ENCODE peak calls at places on chromosome 10, in seven cellular contexts. One of them, this sample, is unnamed.

GRCh38 chr10:112288526-112288925 is 5.3 kb downstream of the TECTB start:
- DNase-seq in AG04450: no peak
- DNase-seq in adrenal gland: no peak
- DNase-seq in CD8-positive, alpha-beta T cell: no peak
- DNase-seq in BJ: no peak
- DNase-seq in Panc1: no peak
- DNase-seq in GM06990: no peak
- DNase-seq in this sample: no peak

GRCh38 chr10:66349726-66350125 is 576.1 kb upstream of the LRRTM3 start:
- DNase-seq in AG04450: no peak
- DNase-seq in adrenal gland: no peak
- DNase-seq in CD8-positive, alpha-beta T cell: no peak
- DNase-seq in BJ: no peak
- DNase-seq in Panc1: no peak
- DNase-seq in GM06990: no peak
- DNase-seq in this sample: no peak

GRCh38 chr10:105950410-105950809 is 1214.1 kb downstream of the SORCS1 start:
- DNase-seq in AG04450: no peak
- DNase-seq in adrenal gland: peak; percentile 64
- DNase-seq in CD8-positive, alpha-beta T cell: no peak
- DNase-seq in BJ: no peak
- DNase-seq in Panc1: no peak
- DNase-seq in GM06990: no peak
- DNase-seq in this sample: peak; percentile 66

GRCh38 chr10:132637477-132638129 is 100.0 kb downstream of the INPP5A start:
- DNase-seq in AG04450: peak; percentile 41
- DNase-seq in adrenal gland: peak; percentile 29
- DNase-seq in CD8-positive, alpha-beta T cell: no peak
- DNase-seq in BJ: no peak
- DNase-seq in Panc1: peak; percentile 56
- DNase-seq in GM06990: no peak
- DNase-seq in this sample: peak; percentile 59

GRCh38 chr10:125343118-125343752 is 182.9 kb upstream of the CTBP2 start:
- DNase-seq in AG04450: no peak
- DNase-seq in adrenal gland: peak; percentile 36
- DNase-seq in CD8-positive, alpha-beta T cell: no peak
- DNase-seq in BJ: no peak
- DNase-seq in Panc1: peak; percentile 10
- DNase-seq in GM06990: no peak
- DNase-seq in this sample: peak; percentile 10

GRCh38 chr10:3415878-3416605 is 243.5 kb upstream of the PITRM1 start:
- DNase-seq in AG04450: no peak
- DNase-seq in adrenal gland: no peak
- DNase-seq in CD8-positive, alpha-beta T cell: no peak
- DNase-seq in BJ: no peak
- DNase-seq in Panc1: no peak
- DNase-seq in GM06990: no peak
- DNase-seq in this sample: no peak

GRCh38 chr10:100143756-100144155 is 42.1 kb downstream of the ERLIN1 start:
- DNase-seq in AG04450: no peak
- DNase-seq in adrenal gland: no peak
- DNase-seq in CD8-positive, alpha-beta T cell: no peak
- DNase-seq in BJ: no peak
- DNase-seq in Panc1: no peak
- DNase-seq in GM06990: no peak
- DNase-seq in this sample: no peak

GRCh38 chr10:112952282-112952991 is 2.4 kb downstream of the TCF7L2 start:
- DNase-seq in AG04450: no peak
- DNase-seq in adrenal gland: peak; percentile 33
- DNase-seq in CD8-positive, alpha-beta T cell: no peak
- DNase-seq in BJ: no peak
- DNase-seq in Panc1: no peak
- DNase-seq in GM06990: no peak
- DNase-seq in this sample: no peak

GRCh38 chr10:7833210-7833609 is 14.9 kb downstream of the TAF3 start:
- DNase-seq in AG04450: no peak
- DNase-seq in adrenal gland: no peak
- DNase-seq in CD8-positive, alpha-beta T cell: no peak
- DNase-seq in BJ: no peak
- DNase-seq in Panc1: no peak
- DNase-seq in GM06990: no peak
- DNase-seq in this sample: no peak

GRCh38 chr10:68073631-68074403 is 1.3 kb downstream of the HERC4 start:
- DNase-seq in AG04450: no peak
- DNase-seq in adrenal gland: no peak
- DNase-seq in CD8-positive, alpha-beta T cell: no peak
- DNase-seq in BJ: no peak
- DNase-seq in Panc1: no peak
- DNase-seq in GM06990: no peak
- DNase-seq in this sample: peak; percentile 16

GRCh38 chr10:110498087-110498981 is 627 bp downstream of the DUSP5 start:
- DNase-seq in AG04450: no peak
- DNase-seq in adrenal gland: peak; percentile 77
- DNase-seq in CD8-positive, alpha-beta T cell: peak; percentile 56
- DNase-seq in BJ: no peak
- DNase-seq in Panc1: no peak
- DNase-seq in GM06990: peak; percentile 76
- DNase-seq in this sample: peak; percentile 72

GRCh38 chr10:19204239-19204917 is 155.8 kb downstream of the MALRD1 start:
- DNase-seq in AG04450: peak; percentile 32
- DNase-seq in adrenal gland: no peak
- DNase-seq in CD8-positive, alpha-beta T cell: no peak
- DNase-seq in BJ: no peak
- DNase-seq in Panc1: no peak
- DNase-seq in GM06990: no peak
- DNase-seq in this sample: no peak

GRCh38 chr10:100899181-100899580 is 13.6 kb upstream of the SLF2 start:
- DNase-seq in AG04450: no peak
- DNase-seq in adrenal gland: no peak
- DNase-seq in CD8-positive, alpha-beta T cell: no peak
- DNase-seq in BJ: no peak
- DNase-seq in Panc1: no peak
- DNase-seq in GM06990: no peak
- DNase-seq in this sample: no peak

GRCh38 chr10:35668865-35669650 is 27.0 kb upstream of the FZD8 start:
- DNase-seq in AG04450: no peak
- DNase-seq in adrenal gland: no peak
- DNase-seq in CD8-positive, alpha-beta T cell: no peak
- DNase-seq in BJ: no peak
- DNase-seq in Panc1: no peak
- DNase-seq in GM06990: no peak
- DNase-seq in this sample: no peak

GRCh38 chr10:33217854-33218253 is 116.6 kb downstream of the NRP1 start:
- DNase-seq in AG04450: no peak
- DNase-seq in adrenal gland: no peak
- DNase-seq in CD8-positive, alpha-beta T cell: no peak
- DNase-seq in BJ: no peak
- DNase-seq in Panc1: no peak
- DNase-seq in GM06990: no peak
- DNase-seq in this sample: no peak

GRCh38 chr10:30897547-30897946 is 134.1 kb downstream of the ZNF438 start:
- DNase-seq in AG04450: no peak
- DNase-seq in adrenal gland: no peak
- DNase-seq in CD8-positive, alpha-beta T cell: no peak
- DNase-seq in BJ: no peak
- DNase-seq in Panc1: no peak
- DNase-seq in GM06990: no peak
- DNase-seq in this sample: peak; percentile 37

GRCh38 chr10:107542607-107543006 is 378.1 kb upstream of the SORCS1 start:
- DNase-seq in AG04450: no peak
- DNase-seq in adrenal gland: no peak
- DNase-seq in CD8-positive, alpha-beta T cell: no peak
- DNase-seq in BJ: no peak
- DNase-seq in Panc1: no peak
- DNase-seq in GM06990: no peak
- DNase-seq in this sample: no peak
- TF ChIP-seq CTCF in AG04450: no peak
- TF ChIP-seq CTCF in adrenal gland: no peak
- TF ChIP-seq CTCF in CD8-positive, alpha-beta T cell: no peak
- TF ChIP-seq CTCF in BJ: no peak
- TF ChIP-seq CTCF in Panc1: no peak
- TF ChIP-seq CTCF in GM06990: no peak
- TF ChIP-seq CTCF in this sample: no peak

DNA sequence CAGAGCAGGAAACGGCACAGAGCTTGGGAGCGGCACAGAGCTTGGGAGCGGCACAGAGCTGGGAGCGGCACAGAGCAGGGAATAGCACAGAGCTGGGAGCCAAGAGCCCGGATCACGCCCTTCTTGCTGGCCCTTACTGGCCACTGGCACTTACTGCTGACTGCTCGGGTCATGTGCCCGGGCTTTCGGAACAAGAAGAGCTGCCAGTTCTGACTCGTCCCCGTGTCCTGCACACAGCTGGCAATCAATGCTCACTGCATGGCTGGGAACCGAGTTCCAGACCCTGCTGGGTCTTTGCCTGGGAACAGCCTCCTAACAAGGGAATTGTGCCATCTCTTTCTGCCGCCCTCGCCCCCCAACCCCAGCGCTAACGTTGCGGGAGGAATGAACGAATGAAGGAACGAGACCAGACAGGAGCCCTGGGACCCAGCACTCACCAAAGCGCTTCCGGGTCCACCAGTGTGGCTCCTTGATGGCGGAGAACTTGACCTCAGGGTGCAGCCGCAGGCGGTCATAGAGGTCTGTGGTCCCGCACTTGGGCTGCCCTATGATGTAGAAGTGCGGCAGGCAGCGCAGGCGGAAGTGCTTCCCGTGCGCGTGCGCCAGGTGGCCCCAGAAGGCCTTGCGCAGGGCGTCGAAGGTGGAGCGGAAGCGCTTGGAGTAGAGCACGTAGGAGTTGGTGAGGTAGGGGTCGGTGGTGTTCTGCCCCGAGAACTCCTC is 49.1 kb downstream of the CHST15 start:
- DNase-seq in AG04450: no peak
- DNase-seq in adrenal gland: no peak
- DNase-seq in CD8-positive, alpha-beta T cell: no peak
- DNase-seq in BJ: no peak
- DNase-seq in Panc1: no peak
- DNase-seq in GM06990: no peak
- DNase-seq in this sample: no peak
- H3K4me3 ChIP-seq in AG04450: no peak overlapping the region
- H3K4me3 ChIP-seq in adrenal gland: no peak overlapping the region
- H3K4me3 ChIP-seq in CD8-positive, alpha-beta T cell: no peak overlapping the region
- H3K4me3 ChIP-seq in BJ: no peak overlapping the region
- H3K4me3 ChIP-seq in Panc1: no peak overlapping the region
- H3K4me3 ChIP-seq in GM06990: no peak overlapping the region
- H3K4me3 ChIP-seq in this sample: no peak overlapping the region

GRCh38 chr10:28532223-28532508 is 752 bp upstream of the WAC start:
- DNase-seq in AG04450: peak; percentile 6
- DNase-seq in adrenal gland: peak; percentile 68
- DNase-seq in CD8-positive, alpha-beta T cell: no peak
- DNase-seq in BJ: no peak
- DNase-seq in Panc1: no peak
- DNase-seq in GM06990: no peak
- DNase-seq in this sample: no peak

GRCh38 chr10:28533315-28533564 is 322 bp downstream of the WAC start:
- DNase-seq in AG04450: no peak
- DNase-seq in adrenal gland: no peak
- DNase-seq in CD8-positive, alpha-beta T cell: no peak
- DNase-seq in BJ: no peak
- DNase-seq in Panc1: no peak
- DNase-seq in GM06990: no peak
- DNase-seq in this sample: no peak

GRCh38 chr10:28530751-28531150 is 2.2 kb upstream of the WAC start:
- DNase-seq in AG04450: no peak
- DNase-seq in adrenal gland: no peak
- DNase-seq in CD8-positive, alpha-beta T cell: no peak
- DNase-seq in BJ: no peak
- DNase-seq in Panc1: no peak
- DNase-seq in GM06990: no peak
- DNase-seq in this sample: no peak

GRCh38 chr10:28533571-28534304 is 820 bp downstream of the WAC start:
- DNase-seq in AG04450: no peak
- DNase-seq in adrenal gland: peak; percentile 73
- DNase-seq in CD8-positive, alpha-beta T cell: peak; percentile 70
- DNase-seq in BJ: no peak
- DNase-seq in Panc1: no peak
- DNase-seq in GM06990: peak; percentile 60
- DNase-seq in this sample: peak; percentile 69

GRCh38 chr10:28532509-28533314 is at the start of gene WAC:
- DNase-seq in AG04450: peak; percentile 82
- DNase-seq in adrenal gland: peak; percentile 96
- DNase-seq in CD8-positive, alpha-beta T cell: peak; percentile 98
- DNase-seq in BJ: peak; percentile 51
- DNase-seq in Panc1: peak; percentile 53
- DNase-seq in GM06990: peak; percentile 98
- DNase-seq in this sample: peak; percentile 97
- TF ChIP-seq CTCF in AG04450: no peak
- TF ChIP-seq CTCF in adrenal gland: no peak
- TF ChIP-seq CTCF in CD8-positive, alpha-beta T cell: no peak
- TF ChIP-seq CTCF in BJ: peak; percentile 27
- TF ChIP-seq CTCF in Panc1: no peak
- TF ChIP-seq CTCF in GM06990: peak; percentile 13
- TF ChIP-seq CTCF in this sample: peak; percentile 1

GRCh38 chr10:23345861-23346260 is 1.3 kb upstream of the C10orf67 start:
- DNase-seq in AG04450: peak; percentile 67
- DNase-seq in adrenal gland: no peak
- DNase-seq in CD8-positive, alpha-beta T cell: no peak
- DNase-seq in BJ: peak; percentile 3
- DNase-seq in Panc1: no peak
- DNase-seq in GM06990: no peak
- DNase-seq in this sample: no peak

GRCh38 chr10:23341004-23341403 is 3.6 kb downstream of the C10orf67 start:
- DNase-seq in AG04450: no peak
- DNase-seq in adrenal gland: no peak
- DNase-seq in CD8-positive, alpha-beta T cell: no peak
- DNase-seq in BJ: no peak
- DNase-seq in Panc1: no peak
- DNase-seq in GM06990: no peak
- DNase-seq in this sample: no peak

GRCh38 chr10:23342213-23342884 is 2.2 kb downstream of the C10orf67 start:
- DNase-seq in AG04450: no peak
- DNase-seq in adrenal gland: no peak
- DNase-seq in CD8-positive, alpha-beta T cell: no peak
- DNase-seq in BJ: no peak
- DNase-seq in Panc1: no peak
- DNase-seq in GM06990: no peak
- DNase-seq in this sample: no peak

GRCh38 chr10:23344251-23344841 is at the start of gene C10orf67:
- DNase-seq in AG04450: no peak
- DNase-seq in adrenal gland: peak; percentile 13
- DNase-seq in CD8-positive, alpha-beta T cell: peak; percentile 22
- DNase-seq in BJ: no peak
- DNase-seq in Panc1: no peak
- DNase-seq in GM06990: no peak
- DNase-seq in this sample: no peak

DNA sequence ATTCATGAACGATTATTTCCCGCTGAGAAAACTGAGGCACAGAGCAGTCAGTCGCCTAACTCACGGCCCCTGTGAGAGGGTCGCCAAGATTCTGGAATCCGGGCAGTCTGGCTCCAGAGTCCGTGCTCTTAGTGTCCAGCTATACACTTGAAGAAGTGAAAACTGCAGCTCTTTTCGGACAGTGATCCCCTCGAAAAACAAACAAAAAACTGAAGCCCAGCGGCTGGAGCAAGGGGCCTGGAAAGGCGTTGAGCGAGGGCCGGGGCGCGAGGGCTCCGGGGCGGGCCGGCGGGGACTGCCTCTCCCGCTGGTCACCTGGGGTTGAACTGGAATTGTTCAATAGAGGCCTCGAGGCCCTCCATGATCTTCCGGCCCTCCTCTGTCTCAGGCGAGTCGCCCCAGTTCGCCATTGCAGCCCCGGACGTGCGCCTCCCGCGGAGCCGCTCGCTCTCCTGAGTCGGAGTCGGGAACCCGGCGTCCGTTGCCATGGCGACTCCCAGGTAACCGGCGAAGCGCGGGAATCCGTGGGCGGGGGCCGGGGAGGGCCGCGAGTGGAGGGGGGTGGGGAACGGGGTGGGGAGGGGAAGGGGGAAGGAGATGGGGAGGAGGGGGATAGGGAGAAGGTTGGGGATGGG is 889 bp downstream of the C10orf67 start:
- DNase-seq in AG04450: no peak
- DNase-seq in adrenal gland: peak; percentile 29
- DNase-seq in CD8-positive, alpha-beta T cell: peak; percentile 29
- DNase-seq in BJ: no peak
- DNase-seq in Panc1: no peak
- DNase-seq in GM06990: no peak
- DNase-seq in this sample: no peak
- H3K4me3 ChIP-seq in AG04450: peak overlapping the region; percentile 65
- H3K4me3 ChIP-seq in adrenal gland: peak overlapping the region; percentile 63
- H3K4me3 ChIP-seq in CD8-positive, alpha-beta T cell: peak overlapping the region; percentile 67
- H3K4me3 ChIP-seq in BJ: peak overlapping the region; percentile 60
- H3K4me3 ChIP-seq in Panc1: peak overlapping the region; percentile 12
- H3K4me3 ChIP-seq in GM06990: peak overlapping the region; percentile 62
- H3K4me3 ChIP-seq in this sample: no peak overlapping the region